ENCODE peak calls at places on chromosomes 2 and 18, in ten cellular contexts. One of them, this sample, is unnamed.

GRCh38 chr18:33560686-33561370 is 17.2 kb upstream of the ASXL3 start:
- DNase-seq in ovary: no peak
- DNase-seq in uterus: no peak
- DNase-seq in stomach: no peak
- DNase-seq in Peyer's patch: no peak
- DNase-seq in IMR-90: peak
- DNase-seq in transverse colon: no peak
- DNase-seq in HepG2: peak
- DNase-seq in K562: no peak
- DNase-seq in breast epithelium: no peak
- DNase-seq in this sample: no peak

GRCh38 chr18:79598885-79599175 is 80.8 kb upstream of the CTDP1 start:
- DNase-seq in ovary: peak
- DNase-seq in uterus: no peak
- DNase-seq in stomach: no peak
- DNase-seq in Peyer's patch: peak
- DNase-seq in IMR-90: no peak
- DNase-seq in transverse colon: no peak
- DNase-seq in HepG2: no peak
- DNase-seq in K562: no peak
- DNase-seq in breast epithelium: no peak
- DNase-seq in this sample: peak

GRCh38 chr2:43443317-43443716 is 152.5 kb downstream of the THADA start:
- DNase-seq in ovary: no peak
- DNase-seq in uterus: no peak
- DNase-seq in stomach: no peak
- DNase-seq in Peyer's patch: no peak
- DNase-seq in IMR-90: no peak
- DNase-seq in transverse colon: no peak
- DNase-seq in HepG2: no peak
- DNase-seq in K562: no peak
- DNase-seq in breast epithelium: no peak
- DNase-seq in this sample: no peak

GRCh38 chr18:43893001-43893637 is 615.8 kb upstream of the SYT4 start:
- DNase-seq in ovary: no peak
- DNase-seq in uterus: no peak
- DNase-seq in stomach: no peak
- DNase-seq in Peyer's patch: no peak
- DNase-seq in IMR-90: peak
- DNase-seq in transverse colon: no peak
- DNase-seq in HepG2: no peak
- DNase-seq in K562: no peak
- DNase-seq in breast epithelium: no peak
- DNase-seq in this sample: no peak

GRCh38 chr2:194346189-194346588 is 1310.8 kb upstream of the SLC39A10 start:
- DNase-seq in ovary: no peak
- DNase-seq in uterus: no peak
- DNase-seq in stomach: no peak
- DNase-seq in Peyer's patch: no peak
- DNase-seq in IMR-90: no peak
- DNase-seq in transverse colon: no peak
- DNase-seq in HepG2: no peak
- DNase-seq in K562: no peak
- DNase-seq in breast epithelium: no peak
- DNase-seq in this sample: no peak

GRCh38 chr2:128775064-128775347 is 456.3 kb upstream of the HS6ST1 start:
- DNase-seq in ovary: no peak
- DNase-seq in uterus: no peak
- DNase-seq in stomach: peak
- DNase-seq in Peyer's patch: peak
- DNase-seq in IMR-90: no peak
- DNase-seq in transverse colon: no peak
- DNase-seq in HepG2: no peak
- DNase-seq in K562: no peak
- DNase-seq in breast epithelium: peak
- DNase-seq in this sample: no peak

GRCh38 chr18:58438161-58438983 is 190.5 kb downstream of the ALPK2 start:
- DNase-seq in ovary: no peak
- DNase-seq in uterus: no peak
- DNase-seq in stomach: no peak
- DNase-seq in Peyer's patch: no peak
- DNase-seq in IMR-90: peak
- DNase-seq in transverse colon: no peak
- DNase-seq in HepG2: no peak
- DNase-seq in K562: no peak
- DNase-seq in breast epithelium: no peak
- DNase-seq in this sample: no peak

GRCh38 chr2:235270951-235271350 is 222.9 kb upstream of the AGAP1 start:
- DNase-seq in ovary: no peak
- DNase-seq in uterus: no peak
- DNase-seq in stomach: no peak
- DNase-seq in Peyer's patch: no peak
- DNase-seq in IMR-90: peak
- DNase-seq in transverse colon: no peak
- DNase-seq in HepG2: no peak
- DNase-seq in K562: no peak
- DNase-seq in breast epithelium: no peak
- DNase-seq in this sample: no peak

GRCh38 chr2:181309576-181309975 is 147.6 kb upstream of the ITGA4 start:
- DNase-seq in ovary: no peak
- DNase-seq in uterus: no peak
- DNase-seq in stomach: no peak
- DNase-seq in Peyer's patch: no peak
- DNase-seq in IMR-90: no peak
- DNase-seq in transverse colon: no peak
- DNase-seq in HepG2: no peak
- DNase-seq in K562: no peak
- DNase-seq in breast epithelium: no peak
- DNase-seq in this sample: no peak
- TF ChIP-seq POLR2A in ovary: no peak
- TF ChIP-seq POLR2A in uterus: no peak
- TF ChIP-seq POLR2A in stomach: no peak
- TF ChIP-seq POLR2A in Peyer's patch: no peak
- TF ChIP-seq POLR2A in IMR-90: no peak
- TF ChIP-seq POLR2A in transverse colon: no peak
- TF ChIP-seq POLR2A in HepG2: no peak
- TF ChIP-seq POLR2A in K562: no peak
- TF ChIP-seq POLR2A in breast epithelium: no peak
- TF ChIP-seq POLR2A in this sample: no peak

GRCh38 chr2:237217995-237218621 is 132.4 kb downstream of the COPS8 start:
- DNase-seq in ovary: no peak
- DNase-seq in uterus: no peak
- DNase-seq in stomach: no peak
- DNase-seq in Peyer's patch: no peak
- DNase-seq in IMR-90: no peak
- DNase-seq in transverse colon: no peak
- DNase-seq in HepG2: no peak
- DNase-seq in K562: no peak
- DNase-seq in breast epithelium: no peak
- DNase-seq in this sample: peak
- TF ChIP-seq POLR2A in ovary: no peak
- TF ChIP-seq POLR2A in uterus: no peak
- TF ChIP-seq POLR2A in stomach: no peak
- TF ChIP-seq POLR2A in Peyer's patch: no peak
- TF ChIP-seq POLR2A in IMR-90: no peak
- TF ChIP-seq POLR2A in transverse colon: no peak
- TF ChIP-seq POLR2A in HepG2: no peak
- TF ChIP-seq POLR2A in K562: no peak
- TF ChIP-seq POLR2A in breast epithelium: no peak
- TF ChIP-seq POLR2A in this sample: no peak

GRCh38 chr2:109128466-109129355 is at the start of gene SH3RF3:
- DNase-seq in ovary: peak
- DNase-seq in uterus: peak
- DNase-seq in stomach: peak
- DNase-seq in Peyer's patch: peak
- DNase-seq in IMR-90: peak
- DNase-seq in transverse colon: peak
- DNase-seq in HepG2: no peak
- DNase-seq in K562: no peak
- DNase-seq in breast epithelium: no peak
- DNase-seq in this sample: peak

GRCh38 chr2:109129356-109129920 is 433 bp downstream of the SH3RF3 start:
- DNase-seq in ovary: peak
- DNase-seq in uterus: peak
- DNase-seq in stomach: no peak
- DNase-seq in Peyer's patch: no peak
- DNase-seq in IMR-90: no peak
- DNase-seq in transverse colon: no peak
- DNase-seq in HepG2: no peak
- DNase-seq in K562: no peak
- DNase-seq in breast epithelium: no peak
- DNase-seq in this sample: peak

GRCh38 chr2:109127556-109127955 is 1.4 kb upstream of the SH3RF3 start:
- DNase-seq in ovary: no peak
- DNase-seq in uterus: no peak
- DNase-seq in stomach: no peak
- DNase-seq in Peyer's patch: peak
- DNase-seq in IMR-90: no peak
- DNase-seq in transverse colon: no peak
- DNase-seq in HepG2: no peak
- DNase-seq in K562: no peak
- DNase-seq in breast epithelium: no peak
- DNase-seq in this sample: peak

GRCh38 chr2:109126501-109126860 is 2.5 kb upstream of the SH3RF3 start:
- DNase-seq in ovary: no peak
- DNase-seq in uterus: no peak
- DNase-seq in stomach: no peak
- DNase-seq in Peyer's patch: peak
- DNase-seq in IMR-90: peak
- DNase-seq in transverse colon: no peak
- DNase-seq in HepG2: no peak
- DNase-seq in K562: no peak
- DNase-seq in breast epithelium: no peak
- DNase-seq in this sample: no peak

DNA sequence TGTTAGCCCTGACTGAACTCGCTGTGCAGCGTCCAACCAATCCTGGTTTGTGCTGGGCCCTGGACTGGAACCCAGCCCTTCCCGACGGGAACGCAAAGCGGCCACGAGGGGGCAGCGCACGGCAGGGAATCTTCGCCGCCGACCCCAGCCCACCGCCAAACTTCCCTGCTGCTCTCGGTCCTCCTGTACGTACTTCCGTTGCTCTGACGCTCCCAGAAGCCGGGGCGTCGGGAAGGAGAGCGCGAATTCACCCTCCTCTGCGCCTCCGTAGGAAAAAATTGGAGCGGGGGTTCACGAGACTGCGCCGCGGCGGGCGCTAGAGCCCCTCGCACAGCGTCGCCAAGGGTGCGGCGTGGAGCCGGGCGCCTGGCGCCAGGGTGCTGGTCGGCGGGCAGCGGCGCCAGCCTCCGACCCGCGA is 948 bp upstream of the SH3RF3 start:
- DNase-seq in ovary: peak
- DNase-seq in uterus: peak
- DNase-seq in stomach: peak
- DNase-seq in Peyer's patch: peak
- DNase-seq in IMR-90: peak
- DNase-seq in transverse colon: peak
- DNase-seq in HepG2: peak
- DNase-seq in K562: peak
- DNase-seq in breast epithelium: peak
- DNase-seq in this sample: peak
- TF ChIP-seq POLR2A in ovary: no peak
- TF ChIP-seq POLR2A in uterus: peak
- TF ChIP-seq POLR2A in stomach: no peak
- TF ChIP-seq POLR2A in Peyer's patch: no peak
- TF ChIP-seq POLR2A in IMR-90: peak
- TF ChIP-seq POLR2A in transverse colon: peak
- TF ChIP-seq POLR2A in HepG2: no peak
- TF ChIP-seq POLR2A in K562: no peak
- TF ChIP-seq POLR2A in breast epithelium: no peak
- TF ChIP-seq POLR2A in this sample: no peak

DNA sequence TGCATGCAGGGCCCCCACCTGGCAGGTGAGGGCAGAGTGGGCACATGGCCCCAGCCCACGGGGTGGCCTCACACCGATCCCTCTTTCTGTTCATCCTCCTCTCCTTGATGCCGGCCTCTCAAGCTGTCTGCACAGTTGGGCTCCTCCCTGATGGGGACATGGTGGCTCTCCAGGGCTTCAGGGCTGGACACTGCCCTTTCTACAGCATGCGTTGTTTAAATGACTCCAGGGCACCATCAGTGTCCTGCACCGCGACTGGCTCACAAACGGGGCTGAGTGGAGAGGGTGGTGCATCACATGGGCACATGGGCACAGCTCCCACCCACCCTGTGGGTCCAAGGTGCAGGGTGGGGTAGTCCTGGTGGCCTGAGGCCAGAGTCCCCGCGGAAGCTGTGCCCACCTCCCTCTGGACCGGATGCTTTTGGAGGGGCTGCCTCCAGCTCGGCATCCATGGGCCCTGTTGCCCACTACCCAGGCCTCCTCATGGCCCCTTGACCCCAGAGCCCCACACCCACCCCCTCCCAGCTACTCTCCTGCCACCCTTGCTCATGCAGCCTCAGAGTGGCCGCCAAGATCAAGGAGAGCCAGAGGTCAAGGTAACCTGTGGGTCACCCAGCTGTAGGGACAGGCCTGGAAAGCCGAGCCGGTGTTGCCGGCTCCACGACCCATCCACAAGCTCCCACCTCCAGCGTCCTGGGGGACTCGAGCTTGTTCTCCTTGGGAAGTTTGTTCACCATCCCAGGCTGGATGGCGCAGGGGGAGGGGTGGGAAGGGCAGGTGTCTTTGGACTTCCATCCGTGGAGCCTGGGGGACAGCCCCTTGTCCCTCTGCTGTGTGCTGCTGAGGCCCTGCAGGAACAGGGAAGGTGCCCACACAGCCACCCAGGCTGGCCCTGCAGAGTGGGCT is 12.3 kb upstream of the SNED1 start:
- DNase-seq in ovary: peak
- DNase-seq in uterus: no peak
- DNase-seq in stomach: no peak
- DNase-seq in Peyer's patch: no peak
- DNase-seq in IMR-90: no peak
- DNase-seq in transverse colon: peak
- DNase-seq in HepG2: no peak
- DNase-seq in K562: no peak
- DNase-seq in breast epithelium: no peak
- DNase-seq in this sample: no peak
- TF ChIP-seq POLR2A in ovary: no peak
- TF ChIP-seq POLR2A in uterus: no peak
- TF ChIP-seq POLR2A in stomach: no peak
- TF ChIP-seq POLR2A in Peyer's patch: no peak
- TF ChIP-seq POLR2A in IMR-90: no peak
- TF ChIP-seq POLR2A in transverse colon: no peak
- TF ChIP-seq POLR2A in HepG2: no peak
- TF ChIP-seq POLR2A in K562: no peak
- TF ChIP-seq POLR2A in breast epithelium: no peak
- TF ChIP-seq POLR2A in this sample: no peak

This sample was measured in lower leg skin.